ENCODE peak calls at places on chromosomes 7 and 10, in ten cellular contexts. I is A673, P is ureter, E is EH, V is NCI-H2107, G is astrocyte of the spinal cord, T is posterior cingulate gyrus, C is AG04449, J is islet precursor cell, M is hepatocyte. N is an unnamed sample.

GRCh38 chr7:92590711-92591310 is 621 bp upstream of the FAM133B start:
- DNase-seq in I (no peak), P (no peak), E (no peak), V (no peak), G (no peak), T (peak; percentile 73), C (no peak), J (no peak), M (no peak), N (no peak)

GRCh38 chr7:128831994-128832879 is 2.0 kb downstream of the FLNC start:
- DNase-seq in I (peak; percentile 46), P (no peak), E (peak; percentile 70), V (no peak), G (peak; percentile 72), T (peak; percentile 74), C (no peak), J (peak; percentile 89), M (peak; percentile 69), N (no peak)

GRCh38 chr10:110420401-110421193 is 77.1 kb upstream of the DUSP5 start:
- DNase-seq in I (no peak), P (no peak), E (peak; percentile 69), V (no peak), G (peak; percentile 63), T (no peak), C (no peak), J (no peak), M (no peak), N (no peak)

GRCh38 chr10:43373461-43373860 is 2.0 kb downstream of the FXYD4 start:
- DNase-seq in I (no peak), P (no peak), E (no peak), V (no peak), G (no peak), T (peak; percentile 55), C (no peak), J (no peak), M (no peak), N (no peak)

GRCh38 chr10:87579563-87579962 is 74.9 kb downstream of the MINPP1 start:
- DNase-seq in I (no peak), P (no peak), E (peak; percentile 22), V (no peak), G (no peak), T (no peak), C (no peak), J (no peak), M (no peak), N (no peak)

GRCh38 chr7:107318523-107319160 is 149.8 kb downstream of the HBP1 start:
- DNase-seq in I (no peak), P (no peak), E (peak; percentile 54), V (no peak), G (peak; percentile 14), T (no peak), C (no peak), J (no peak), M (peak; percentile 9), N (no peak)

GRCh38 chr10:42598249-42598873 is 40.0 kb downstream of the ZNF33B start:
- DNase-seq in I (no peak), P (no peak), E (no peak), V (no peak), G (no peak), T (no peak), C (no peak), J (no peak), M (no peak), N (no peak)

GRCh38 chr10:42926831-42927230 is 144.2 kb downstream of the BMS1 start:
- DNase-seq in I (peak; percentile 94), P (no peak), E (peak; percentile 49), V (no peak), G (peak; percentile 4), T (no peak), C (no peak), J (peak; percentile 77), M (peak; percentile 47), N (no peak)

GRCh38 chr10:116737582-116738358 is 4.6 kb downstream of the HSPA12A start:
- DNase-seq in I (no peak), P (no peak), E (no peak), V (no peak), G (no peak), T (no peak), C (no peak), J (no peak), M (no peak), N (no peak)

GRCh38 chr10:24762966-24763623 is 39.4 kb upstream of the ARHGAP21 start:
- DNase-seq in I (no peak), P (no peak), E (peak; percentile 75), V (no peak), G (peak; percentile 38), T (no peak), C (peak; percentile 19), J (peak; percentile 57), M (no peak), N (no peak)

GRCh38 chr10:3635697-3636096 is 149.3 kb downstream of the KLF6 start:
- DNase-seq in I (no peak), P (peak; percentile 69), E (no peak), V (no peak), G (no peak), T (no peak), C (no peak), J (no peak), M (peak; percentile 33), N (no peak)

GRCh38 chr7:14761506-14762296 is 140.8 kb downstream of the DGKB start:
- DNase-seq in I (peak; percentile 15), P (peak; percentile 66), E (peak; percentile 81), V (peak; percentile 66), G (peak; percentile 87), T (peak; percentile 91), C (peak; percentile 44), J (no peak), M (peak; percentile 47), N (no peak)

GRCh38 chr10:46236537-46236887 is 50.3 kb upstream of the ANTXRL start:
- DNase-seq in I (no peak), P (no peak), E (no peak), V (no peak), G (no peak), T (no peak), C (no peak), J (peak; percentile 40), M (no peak), N (no peak)

GRCh38 chr7:115637123-115637522 is 393.4 kb downstream of the TFEC start:
- DNase-seq in I (peak; percentile 53), P (no peak), E (no peak), V (no peak), G (no peak), T (no peak), C (no peak), J (no peak), M (no peak), N (no peak)

GRCh38 chr10:6201511-6201975 is 1.2 kb upstream of the PFKFB3 start:
- DNase-seq in I (peak; percentile 79), P (peak; percentile 80), E (peak; percentile 89), V (no peak), G (peak; percentile 53), T (peak; percentile 96), C (no peak), J (peak; percentile 89), M (peak; percentile 78), N (peak; percentile 81)

GRCh38 chr10:8600192-8600591 is 545.7 kb downstream of the GATA3 start:
- DNase-seq in I (no peak), P (no peak), E (no peak), V (no peak), G (no peak), T (no peak), C (no peak), J (no peak), M (no peak), N (no peak)

GRCh38 chr7:98745722-98746318 is 124.0 kb downstream of the TMEM130 start:
- DNase-seq in I (peak; percentile 75), P (peak; percentile 62), E (peak; percentile 33), V (peak; percentile 49), G (peak; percentile 30), T (peak; percentile 91), C (no peak), J (peak; percentile 87), M (peak; percentile 84), N (peak; percentile 84)

GRCh38 chr7:47180268-47180826 is 401.6 kb downstream of the TNS3 start:
- DNase-seq in I (peak; percentile 55), P (peak; percentile 65), E (peak; percentile 76), V (peak; percentile 11), G (peak; percentile 72), T (no peak), C (peak; percentile 24), J (peak; percentile 66), M (peak; percentile 80), N (no peak)

GRCh38 chr7:23020742-23021401 is 6.9 kb upstream of the HYCC1 start:
- DNase-seq in I (no peak), P (no peak), E (peak; percentile 91), V (no peak), G (peak; percentile 87), T (no peak), C (peak; percentile 45), J (no peak), M (no peak), N (no peak)

GRCh38 chr7:77887567-77887966 is 89.0 kb downstream of the PHTF2 start:
- DNase-seq in I (no peak), P (no peak), E (peak; percentile 94), V (no peak), G (peak; percentile 65), T (no peak), C (peak; percentile 78), J (no peak), M (peak; percentile 17), N (no peak)

GRCh38 chr7:78194609-78195008 is 396.0 kb downstream of the PHTF2 start:
- DNase-seq in I (no peak), P (no peak), E (no peak), V (no peak), G (no peak), T (no peak), C (no peak), J (no peak), M (no peak), N (no peak)

GRCh38 chr7:118803-119376 is 73.5 kb upstream of the FAM20C start:
- DNase-seq in I (no peak), P (no peak), E (no peak), V (no peak), G (no peak), T (no peak), C (no peak), J (peak; percentile 50), M (peak; percentile 4), N (peak; percentile 14)

GRCh38 chr10:124536496-124537050 is 75.0 kb downstream of the LHPP start:
- DNase-seq in I (no peak), P (no peak), E (no peak), V (no peak), G (no peak), T (no peak), C (no peak), J (no peak), M (no peak), N (no peak)

GRCh38 chr7:28830831-28831230 is 127.3 kb downstream of the TRIL start:
- DNase-seq in I (no peak), P (no peak), E (no peak), V (peak; percentile 39), G (peak; percentile 43), T (no peak), C (no peak), J (no peak), M (no peak), N (no peak)

GRCh38 chr10:12351447-12351846 is 2.1 kb downstream of the CAMK1D start:
- DNase-seq in I (no peak), P (no peak), E (no peak), V (no peak), G (no peak), T (peak; percentile 86), C (no peak), J (no peak), M (no peak), N (peak; percentile 46)

GRCh38 chr7:78165454-78165853 is 366.9 kb downstream of the PHTF2 start:
- DNase-seq in I (peak; percentile 75), P (no peak), E (no peak), V (no peak), G (no peak), T (peak; percentile 67), C (no peak), J (no peak), M (no peak), N (no peak)

GRCh38 chr7:129781856-129782256 is 170.3 kb downstream of the NRF1 start:
- DNase-seq in I (no peak), P (no peak), E (no peak), V (peak; percentile 75), G (no peak), T (no peak), C (no peak), J (no peak), M (no peak), N (no peak)

GRCh38 chr10:35613597-35614226 is 8.6 kb downstream of the GJD4 start:
- DNase-seq in I (peak; percentile 66), P (no peak), E (peak; percentile 43), V (no peak), G (peak; percentile 37), T (no peak), C (no peak), J (no peak), M (no peak), N (no peak)

N was measured in mucosa of descending colon.